ENCODE peak calls at places on chromosomes 11 and 22, in nine cellular contexts. One of them, this sample, is unnamed.

GRCh38 chr22:36362819-36363377 is 24.9 kb downstream of the MYH9 start:
- DNase-seq in tibial artery: no peak
- DNase-seq in kidney: peak; percentile 53
- DNase-seq in transverse colon: no peak
- DNase-seq in keratinocyte: no peak
- DNase-seq in dorsolateral prefrontal cortex: no peak
- DNase-seq in adrenal gland: no peak
- DNase-seq in ovary: no peak
- DNase-seq in left ventricle myocardium inferior: no peak
- DNase-seq in this sample: no peak

GRCh38 chr11:43518407-43519165 is 159.9 kb downstream of the TTC17 start:
- DNase-seq in keratinocyte: no peak
- DNase-seq in transverse colon: no peak
- DNase-seq in adrenal gland: peak; percentile 49
- DNase-seq in tibial artery: no peak
- DNase-seq in kidney: no peak
- DNase-seq in left ventricle myocardium inferior: no peak
- DNase-seq in dorsolateral prefrontal cortex: no peak
- DNase-seq in ovary: no peak
- DNase-seq in this sample: no peak

GRCh38 chr11:80109031-80109430 is 668.2 kb upstream of the TENM4 start:
- DNase-seq in transverse colon: no peak
- DNase-seq in kidney: no peak
- DNase-seq in keratinocyte: no peak
- DNase-seq in dorsolateral prefrontal cortex: no peak
- DNase-seq in ovary: no peak
- DNase-seq in adrenal gland: no peak
- DNase-seq in tibial artery: no peak
- DNase-seq in left ventricle myocardium inferior: no peak
- DNase-seq in this sample: no peak

GRCh38 chr11:73275381-73275750 is 3.2 kb downstream of the P2RY6 start:
- DNase-seq in adrenal gland: no peak
- DNase-seq in tibial artery: no peak
- DNase-seq in transverse colon: no peak
- DNase-seq in dorsolateral prefrontal cortex: no peak
- DNase-seq in ovary: peak; percentile 3
- DNase-seq in left ventricle myocardium inferior: no peak
- DNase-seq in kidney: no peak
- DNase-seq in keratinocyte: no peak
- DNase-seq in this sample: no peak

GRCh38 chr22:46416537-46417267 is 81.2 kb downstream of the TRMU start:
- DNase-seq in tibial artery: no peak
- DNase-seq in transverse colon: no peak
- DNase-seq in keratinocyte: no peak
- DNase-seq in dorsolateral prefrontal cortex: no peak
- DNase-seq in kidney: no peak
- DNase-seq in ovary: no peak
- DNase-seq in adrenal gland: no peak
- DNase-seq in left ventricle myocardium inferior: no peak
- DNase-seq in this sample: no peak

GRCh38 chr11:13008625-13009475 is at the start of gene RASSF10:
- DNase-seq in keratinocyte: no peak
- DNase-seq in dorsolateral prefrontal cortex: no peak
- DNase-seq in left ventricle myocardium inferior: peak; percentile 42
- DNase-seq in ovary: no peak
- DNase-seq in kidney: peak; percentile 95
- DNase-seq in transverse colon: peak; percentile 85
- DNase-seq in adrenal gland: no peak
- DNase-seq in tibial artery: no peak
- DNase-seq in this sample: no peak

GRCh38 chr11:104256525-104256924 is 92.6 kb upstream of the PDGFD start:
- DNase-seq in keratinocyte: no peak
- DNase-seq in transverse colon: no peak
- DNase-seq in kidney: no peak
- DNase-seq in adrenal gland: no peak
- DNase-seq in left ventricle myocardium inferior: no peak
- DNase-seq in dorsolateral prefrontal cortex: no peak
- DNase-seq in tibial artery: no peak
- DNase-seq in ovary: no peak
- DNase-seq in this sample: no peak

GRCh38 chr22:24427500-24428164 is at the start of gene ADORA2A:
- DNase-seq in left ventricle myocardium inferior: no peak
- DNase-seq in transverse colon: peak; percentile 84
- DNase-seq in keratinocyte: no peak
- DNase-seq in ovary: no peak
- DNase-seq in dorsolateral prefrontal cortex: no peak
- DNase-seq in adrenal gland: no peak
- DNase-seq in tibial artery: no peak
- DNase-seq in kidney: peak; percentile 89
- DNase-seq in this sample: no peak

GRCh38 chr22:50192825-50193204 is 7.1 kb downstream of the TRABD start:
- DNase-seq in keratinocyte: no peak
- DNase-seq in adrenal gland: no peak
- DNase-seq in left ventricle myocardium inferior: no peak
- DNase-seq in ovary: no peak
- DNase-seq in tibial artery: no peak
- DNase-seq in kidney: peak; percentile 77
- DNase-seq in dorsolateral prefrontal cortex: no peak
- DNase-seq in transverse colon: peak; percentile 64
- DNase-seq in this sample: no peak

GRCh38 chr22:50190182-50190951 is 4.7 kb downstream of the TRABD start:
- DNase-seq in tibial artery: peak; percentile 83
- DNase-seq in transverse colon: peak; percentile 91
- DNase-seq in keratinocyte: peak; percentile 30
- DNase-seq in dorsolateral prefrontal cortex: no peak
- DNase-seq in ovary: peak; percentile 68
- DNase-seq in adrenal gland: peak; percentile 90
- DNase-seq in left ventricle myocardium inferior: peak; percentile 84
- DNase-seq in kidney: peak; percentile 96
- DNase-seq in this sample: no peak

GRCh38 chr22:50191041-50191740 is 5.5 kb downstream of the TRABD start:
- DNase-seq in ovary: peak; percentile 38
- DNase-seq in left ventricle myocardium inferior: no peak
- DNase-seq in dorsolateral prefrontal cortex: no peak
- DNase-seq in adrenal gland: peak; percentile 32
- DNase-seq in transverse colon: peak; percentile 78
- DNase-seq in tibial artery: no peak
- DNase-seq in kidney: peak; percentile 87
- DNase-seq in keratinocyte: no peak
- DNase-seq in this sample: no peak

GRCh38 chr22:50193621-50194020 is 7.2 kb upstream of the SELENOO start:
- DNase-seq in keratinocyte: no peak
- DNase-seq in tibial artery: no peak
- DNase-seq in kidney: no peak
- DNase-seq in adrenal gland: no peak
- DNase-seq in ovary: no peak
- DNase-seq in transverse colon: no peak
- DNase-seq in dorsolateral prefrontal cortex: no peak
- DNase-seq in left ventricle myocardium inferior: no peak
- DNase-seq in this sample: no peak

DNA sequence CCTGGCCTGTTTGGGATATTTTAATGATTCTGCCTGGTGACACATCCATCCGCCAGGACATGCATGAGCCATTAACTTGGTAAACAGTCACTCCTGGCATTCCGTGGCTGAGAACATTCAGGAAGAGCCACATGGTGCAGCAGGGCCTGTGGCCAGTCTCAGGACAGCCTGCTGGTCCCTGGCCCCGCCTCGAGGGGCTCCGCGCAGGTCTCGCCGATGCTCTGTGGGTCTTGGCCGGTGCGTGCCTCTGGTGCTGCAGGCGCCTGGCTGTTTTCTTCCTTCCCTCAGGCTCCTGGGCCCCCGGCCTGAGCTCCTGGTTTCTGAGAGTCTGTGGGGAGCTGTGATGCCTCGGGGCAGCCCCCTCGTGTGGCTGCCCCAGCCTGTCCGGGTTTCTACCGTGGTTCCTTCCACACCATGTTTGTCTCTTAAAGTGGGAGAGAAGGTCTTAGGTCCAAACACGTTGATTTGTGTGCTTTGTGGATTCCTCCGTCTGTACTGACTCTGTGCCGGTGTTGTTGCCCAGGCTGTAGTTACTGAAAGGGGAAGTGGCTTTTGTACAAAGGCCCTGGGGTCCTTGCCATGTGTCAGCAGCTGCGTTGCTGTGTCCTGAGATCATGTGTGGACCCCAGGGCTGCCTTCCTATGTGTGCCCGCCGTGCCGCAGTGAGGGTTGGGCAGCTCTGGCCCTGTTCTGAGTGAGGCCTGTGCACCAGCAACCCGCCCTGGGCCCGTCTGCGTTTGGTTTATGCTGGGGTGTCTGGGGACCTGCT is 6.5 kb downstream of the TRABD start:
- DNase-seq in left ventricle myocardium inferior: no peak
- DNase-seq in kidney: peak; percentile 76
- DNase-seq in dorsolateral prefrontal cortex: no peak
- DNase-seq in transverse colon: no peak
- DNase-seq in tibial artery: no peak
- DNase-seq in ovary: no peak
- DNase-seq in keratinocyte: peak; percentile 11
- DNase-seq in adrenal gland: no peak
- DNase-seq in this sample: no peak
- H3K27ac ChIP-seq in left ventricle myocardium inferior: peak overlapping the region; percentile 88
- H3K27ac ChIP-seq in kidney: no peak overlapping the region
- H3K27ac ChIP-seq in dorsolateral prefrontal cortex: peak overlapping the region; percentile 36
- H3K27ac ChIP-seq in transverse colon: peak overlapping the region; percentile 93
- H3K27ac ChIP-seq in tibial artery: no peak overlapping the region
- H3K27ac ChIP-seq in ovary: no peak overlapping the region
- H3K27ac ChIP-seq in keratinocyte: peak overlapping the region; percentile 40
- H3K27ac ChIP-seq in adrenal gland: no peak overlapping the region
- H3K27ac ChIP-seq in this sample: peak overlapping the region; percentile 88

GRCh38 chr11:117985953-117986887 is at the start of gene IL10RA:
- DNase-seq in dorsolateral prefrontal cortex: peak; percentile 81
- DNase-seq in kidney: peak; percentile 95
- DNase-seq in adrenal gland: peak; percentile 65
- DNase-seq in tibial artery: peak; percentile 87
- DNase-seq in transverse colon: peak; percentile 90
- DNase-seq in keratinocyte: no peak
- DNase-seq in left ventricle myocardium inferior: peak; percentile 84
- DNase-seq in ovary: peak; percentile 79
- DNase-seq in this sample: peak; percentile 32
- TF ChIP-seq CTCF in dorsolateral prefrontal cortex: peak; percentile 14
- TF ChIP-seq CTCF in kidney: no peak
- TF ChIP-seq CTCF in adrenal gland: no peak
- TF ChIP-seq CTCF in tibial artery: no peak
- TF ChIP-seq CTCF in transverse colon: no peak
- TF ChIP-seq CTCF in keratinocyte: no peak
- TF ChIP-seq CTCF in left ventricle myocardium inferior: no peak
- TF ChIP-seq CTCF in ovary: no peak
- TF ChIP-seq CTCF in this sample: no peak

GRCh38 chr11:10749476-10749875 is 1.6 kb upstream of the CTR9 start:
- DNase-seq in dorsolateral prefrontal cortex: no peak
- DNase-seq in transverse colon: no peak
- DNase-seq in tibial artery: no peak
- DNase-seq in kidney: no peak
- DNase-seq in adrenal gland: no peak
- DNase-seq in left ventricle myocardium inferior: no peak
- DNase-seq in keratinocyte: no peak
- DNase-seq in ovary: no peak
- DNase-seq in this sample: no peak

GRCh38 chr11:10748241-10748640 is 2.8 kb upstream of the CTR9 start:
- DNase-seq in left ventricle myocardium inferior: no peak
- DNase-seq in keratinocyte: no peak
- DNase-seq in dorsolateral prefrontal cortex: no peak
- DNase-seq in kidney: no peak
- DNase-seq in tibial artery: no peak
- DNase-seq in adrenal gland: no peak
- DNase-seq in transverse colon: no peak
- DNase-seq in ovary: no peak
- DNase-seq in this sample: no peak

GRCh38 chr11:10744206-10744605 is 6.8 kb upstream of the CTR9 start:
- DNase-seq in transverse colon: no peak
- DNase-seq in kidney: no peak
- DNase-seq in left ventricle myocardium inferior: no peak
- DNase-seq in ovary: no peak
- DNase-seq in dorsolateral prefrontal cortex: no peak
- DNase-seq in adrenal gland: no peak
- DNase-seq in tibial artery: no peak
- DNase-seq in keratinocyte: no peak
- DNase-seq in this sample: no peak

GRCh38 chr11:10747733-10748132 is 3.3 kb upstream of the CTR9 start:
- DNase-seq in dorsolateral prefrontal cortex: no peak
- DNase-seq in kidney: no peak
- DNase-seq in adrenal gland: no peak
- DNase-seq in transverse colon: no peak
- DNase-seq in ovary: no peak
- DNase-seq in keratinocyte: no peak
- DNase-seq in left ventricle myocardium inferior: no peak
- DNase-seq in tibial artery: no peak
- DNase-seq in this sample: no peak

DNA sequence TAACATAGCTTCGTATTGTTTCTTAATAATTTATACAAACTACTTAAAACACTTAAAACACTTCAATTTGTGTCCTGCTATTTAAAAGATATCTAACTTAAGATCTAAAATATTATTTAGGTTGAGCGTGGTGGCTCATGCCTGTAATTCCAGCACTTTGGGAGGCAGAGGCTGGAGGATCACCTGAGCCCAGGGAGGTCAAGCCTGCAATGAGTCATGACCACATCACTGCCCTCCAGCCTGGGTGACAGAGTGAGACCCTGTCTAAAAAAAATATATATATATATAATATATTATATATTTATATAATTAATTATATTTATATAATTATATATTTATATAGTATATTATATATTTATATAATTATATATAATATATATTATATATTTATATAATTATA is 4.2 kb upstream of the CTR9 start:
- DNase-seq in kidney: no peak
- DNase-seq in ovary: no peak
- DNase-seq in dorsolateral prefrontal cortex: no peak
- DNase-seq in keratinocyte: no peak
- DNase-seq in adrenal gland: no peak
- DNase-seq in tibial artery: no peak
- DNase-seq in transverse colon: no peak
- DNase-seq in left ventricle myocardium inferior: no peak
- DNase-seq in this sample: no peak
- H3K27ac ChIP-seq in kidney: no peak overlapping the region
- H3K27ac ChIP-seq in ovary: no peak overlapping the region
- H3K27ac ChIP-seq in dorsolateral prefrontal cortex: no peak overlapping the region
- H3K27ac ChIP-seq in keratinocyte: no peak overlapping the region
- H3K27ac ChIP-seq in adrenal gland: no peak overlapping the region
- H3K27ac ChIP-seq in tibial artery: no peak overlapping the region
- H3K27ac ChIP-seq in transverse colon: no peak overlapping the region
- H3K27ac ChIP-seq in left ventricle myocardium inferior: no peak overlapping the region
- H3K27ac ChIP-seq in this sample: no peak overlapping the region

DNA sequence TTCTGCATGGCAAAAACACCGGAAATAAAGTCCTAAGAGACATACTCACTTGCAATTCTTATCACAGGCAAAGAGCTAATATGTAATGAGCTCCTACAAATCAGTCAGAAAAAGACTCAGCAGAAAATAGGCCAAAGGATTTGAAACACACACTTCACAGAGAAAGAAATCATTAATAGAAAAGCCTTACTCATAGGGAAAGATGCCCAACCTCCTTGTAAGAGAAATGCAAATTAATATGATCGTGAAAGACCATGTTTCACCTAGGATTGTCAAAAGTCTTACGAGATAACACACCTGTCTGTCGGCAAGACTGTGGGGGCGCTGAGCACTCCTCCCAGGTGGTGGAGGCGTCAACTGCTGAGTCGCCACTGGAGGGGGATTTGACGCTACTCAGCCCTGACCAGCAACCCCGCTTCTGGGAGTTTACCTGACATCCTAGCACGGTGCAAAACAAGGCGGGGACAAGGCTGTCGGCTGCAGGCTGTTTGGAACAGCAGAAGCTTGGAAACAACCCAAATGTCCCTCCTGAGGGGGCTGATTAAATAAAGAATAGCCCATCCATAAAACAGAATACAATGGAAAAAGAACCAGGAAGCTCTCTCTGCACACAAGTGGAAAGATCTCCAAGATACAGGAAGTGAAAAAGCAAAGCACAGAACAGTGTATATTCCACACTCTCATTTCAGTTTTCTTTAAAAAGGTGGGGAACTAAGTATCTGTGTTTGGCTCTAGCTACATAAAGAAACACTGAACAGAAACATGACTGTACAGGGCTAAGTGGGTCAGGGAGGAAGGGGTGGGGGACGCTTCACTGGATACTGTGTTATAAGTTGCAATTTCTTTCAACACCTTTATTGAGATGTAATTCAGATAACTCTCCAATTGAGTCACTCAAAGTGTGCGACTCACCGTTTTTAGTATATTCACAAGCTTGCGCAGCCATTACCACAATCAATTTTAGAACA is 11.5 kb downstream of the CSNK1E start:
- DNase-seq in kidney: no peak
- DNase-seq in tibial artery: no peak
- DNase-seq in adrenal gland: no peak
- DNase-seq in dorsolateral prefrontal cortex: no peak
- DNase-seq in ovary: no peak
- DNase-seq in keratinocyte: no peak
- DNase-seq in transverse colon: peak; percentile 64
- DNase-seq in left ventricle myocardium inferior: no peak
- DNase-seq in this sample: no peak
- TF ChIP-seq CTCF in kidney: no peak
- TF ChIP-seq CTCF in tibial artery: no peak
- TF ChIP-seq CTCF in adrenal gland: no peak
- TF ChIP-seq CTCF in dorsolateral prefrontal cortex: no peak
- TF ChIP-seq CTCF in ovary: no peak
- TF ChIP-seq CTCF in keratinocyte: peak; percentile 31
- TF ChIP-seq CTCF in transverse colon: no peak
- TF ChIP-seq CTCF in left ventricle myocardium inferior: no peak
- TF ChIP-seq CTCF in this sample: no peak